ENCODE peak calls at places on chromosomes 3 and 15, in four cellular contexts. One of them, this sample, is unnamed.

GRCh38 chr15:29021901-29022300 is 136.1 kb downstream of the APBA2 start:
- DNase-seq in fibroblast of pulmonary artery: peak; percentile 96
- DNase-seq in A549: no peak
- DNase-seq in brain microvascular endothelial cell: peak; percentile 58
- DNase-seq in this sample: no peak

GRCh38 chr3:10234526-10235230 is 13.6 kb upstream of the TATDN2 start:
- DNase-seq in fibroblast of pulmonary artery: no peak
- DNase-seq in A549: no peak
- DNase-seq in brain microvascular endothelial cell: no peak
- DNase-seq in this sample: no peak

GRCh38 chr15:85752591-85752990 is 42.1 kb downstream of the KLHL25 start:
- DNase-seq in fibroblast of pulmonary artery: no peak
- DNase-seq in A549: no peak
- DNase-seq in brain microvascular endothelial cell: no peak
- DNase-seq in this sample: no peak

GRCh38 chr3:120780977-120781376 is 38.4 kb downstream of the GTF2E1 start:
- DNase-seq in fibroblast of pulmonary artery: peak; percentile 83
- DNase-seq in A549: peak; percentile 31
- DNase-seq in brain microvascular endothelial cell: peak; percentile 94
- DNase-seq in this sample: no peak

GRCh38 chr3:127670229-127670559 is 2.6 kb upstream of the ABTB1 start:
- DNase-seq in fibroblast of pulmonary artery: no peak
- DNase-seq in A549: no peak
- DNase-seq in brain microvascular endothelial cell: no peak
- DNase-seq in this sample: no peak

GRCh38 chr3:186417791-186418190 is 55.8 kb upstream of the DGKG start:
- DNase-seq in fibroblast of pulmonary artery: peak; percentile 53
- DNase-seq in A549: peak; percentile 17
- DNase-seq in brain microvascular endothelial cell: peak; percentile 88
- DNase-seq in this sample: no peak

GRCh38 chr3:18489939-18490338 is 64.8 kb upstream of the SATB1 start:
- DNase-seq in fibroblast of pulmonary artery: no peak
- DNase-seq in A549: no peak
- DNase-seq in brain microvascular endothelial cell: no peak
- DNase-seq in this sample: no peak

GRCh38 chr3:88509582-88509981 is 359.8 kb downstream of the C3orf38 start:
- DNase-seq in fibroblast of pulmonary artery: no peak
- DNase-seq in A549: no peak
- DNase-seq in brain microvascular endothelial cell: no peak
- DNase-seq in this sample: no peak

GRCh38 chr3:175914785-175915184 is 1055.7 kb downstream of the NAALADL2 start:
- DNase-seq in fibroblast of pulmonary artery: peak; percentile 6
- DNase-seq in A549: no peak
- DNase-seq in brain microvascular endothelial cell: no peak
- DNase-seq in this sample: no peak

GRCh38 chr15:56146756-56147155 is 96.9 kb downstream of the RFX7 start:
- DNase-seq in fibroblast of pulmonary artery: no peak
- DNase-seq in A549: no peak
- DNase-seq in brain microvascular endothelial cell: no peak
- DNase-seq in this sample: no peak

GRCh38 chr3:168862466-168862865 is 766.7 kb upstream of the GOLIM4 start:
- DNase-seq in fibroblast of pulmonary artery: no peak
- DNase-seq in A549: no peak
- DNase-seq in brain microvascular endothelial cell: no peak
- DNase-seq in this sample: no peak

GRCh38 chr3:179504371-179504770 is 53.1 kb upstream of the GNB4 start:
- DNase-seq in fibroblast of pulmonary artery: no peak
- DNase-seq in A549: no peak
- DNase-seq in brain microvascular endothelial cell: no peak
- DNase-seq in this sample: no peak

GRCh38 chr3:45553469-45553974 is 41.0 kb upstream of the LIMD1 start:
- DNase-seq in fibroblast of pulmonary artery: peak; percentile 75
- DNase-seq in A549: no peak
- DNase-seq in brain microvascular endothelial cell: peak; percentile 25
- DNase-seq in this sample: no peak

GRCh38 chr15:69802432-69802831 is 295.3 kb downstream of the TLE3 start:
- DNase-seq in fibroblast of pulmonary artery: no peak
- DNase-seq in A549: no peak
- DNase-seq in brain microvascular endothelial cell: no peak
- DNase-seq in this sample: no peak

GRCh38 chr3:109772520-109772919 is 435.2 kb upstream of the DPPA4 start:
- DNase-seq in fibroblast of pulmonary artery: no peak
- DNase-seq in A549: no peak
- DNase-seq in brain microvascular endothelial cell: no peak
- DNase-seq in this sample: no peak

GRCh38 chr15:89912145-89912673 is 543 bp downstream of the ARPIN start:
- DNase-seq in fibroblast of pulmonary artery: peak; percentile 12
- DNase-seq in A549: peak; percentile 58
- DNase-seq in brain microvascular endothelial cell: no peak
- DNase-seq in this sample: no peak

GRCh38 chr3:184380627-184381260 is 890 bp downstream of the CHRD start:
- DNase-seq in fibroblast of pulmonary artery: no peak
- DNase-seq in A549: no peak
- DNase-seq in brain microvascular endothelial cell: no peak
- DNase-seq in this sample: no peak

GRCh38 chr3:156892701-156893100 is 66.5 kb downstream of the LEKR1 start:
- DNase-seq in fibroblast of pulmonary artery: peak; percentile 33
- DNase-seq in A549: no peak
- DNase-seq in brain microvascular endothelial cell: no peak
- DNase-seq in this sample: no peak

GRCh38 chr3:127373701-127374625 is 86.1 kb upstream of the PRR20G start:
- DNase-seq in fibroblast of pulmonary artery: peak; percentile 7
- DNase-seq in A549: peak; percentile 3
- DNase-seq in brain microvascular endothelial cell: no peak
- DNase-seq in this sample: no peak

GRCh38 chr3:54999159-54999558 is 71.3 kb upstream of the LRTM1 start:
- DNase-seq in fibroblast of pulmonary artery: peak; percentile 95
- DNase-seq in A549: peak; percentile 27
- DNase-seq in brain microvascular endothelial cell: peak; percentile 88
- DNase-seq in this sample: no peak

GRCh38 chr3:30256474-30256873 is 349.9 kb upstream of the TGFBR2 start:
- DNase-seq in fibroblast of pulmonary artery: peak; percentile 20
- DNase-seq in A549: no peak
- DNase-seq in brain microvascular endothelial cell: peak; percentile 63
- DNase-seq in this sample: no peak

GRCh38 chr15:99929266-99929665 is 196.0 kb upstream of the LYSMD4 start:
- DNase-seq in fibroblast of pulmonary artery: no peak
- DNase-seq in A549: no peak
- DNase-seq in brain microvascular endothelial cell: no peak
- DNase-seq in this sample: no peak

GRCh38 chr3:56468184-56469106 is at the start of gene ERC2:
- DNase-seq in fibroblast of pulmonary artery: peak; percentile 17
- DNase-seq in A549: peak; percentile 6
- DNase-seq in brain microvascular endothelial cell: no peak
- DNase-seq in this sample: no peak
- H3K4me3 ChIP-seq in fibroblast of pulmonary artery: peak within 1 kb of the TSS; percentile 46
- H3K4me3 ChIP-seq in A549: peak within 1 kb of the TSS; percentile 57
- H3K4me3 ChIP-seq in brain microvascular endothelial cell: peak within 1 kb of the TSS; percentile 55
- H3K4me3 ChIP-seq in this sample: peak within 1 kb of the TSS; percentile 37

GRCh38 chr15:37291920-37292319 is 191.6 kb upstream of the MEIS2 start:
- DNase-seq in fibroblast of pulmonary artery: peak; percentile 3
- DNase-seq in A549: no peak
- DNase-seq in brain microvascular endothelial cell: no peak
- DNase-seq in this sample: no peak

GRCh38 chr15:37289109-37289765 is 188.9 kb upstream of the MEIS2 start:
- DNase-seq in fibroblast of pulmonary artery: peak; percentile 28
- DNase-seq in A549: no peak
- DNase-seq in brain microvascular endothelial cell: peak; percentile 2
- DNase-seq in this sample: no peak
- TF ChIP-seq CTCF in fibroblast of pulmonary artery: peak; percentile 54
- TF ChIP-seq CTCF in A549: no peak
- TF ChIP-seq CTCF in brain microvascular endothelial cell: peak; percentile 39
- TF ChIP-seq CTCF in this sample: no peak

GRCh38 chr3:50503504-50503903 is at the start of gene CACNA2D2:
- DNase-seq in fibroblast of pulmonary artery: no peak
- DNase-seq in A549: peak; percentile 33
- DNase-seq in brain microvascular endothelial cell: no peak
- DNase-seq in this sample: no peak
- H3K4me3 ChIP-seq in fibroblast of pulmonary artery: no peak within 1 kb of the TSS
- H3K4me3 ChIP-seq in A549: peak within 1 kb of the TSS; percentile 67
- H3K4me3 ChIP-seq in brain microvascular endothelial cell: no peak within 1 kb of the TSS
- H3K4me3 ChIP-seq in this sample: peak within 1 kb of the TSS; percentile 30

DNA sequence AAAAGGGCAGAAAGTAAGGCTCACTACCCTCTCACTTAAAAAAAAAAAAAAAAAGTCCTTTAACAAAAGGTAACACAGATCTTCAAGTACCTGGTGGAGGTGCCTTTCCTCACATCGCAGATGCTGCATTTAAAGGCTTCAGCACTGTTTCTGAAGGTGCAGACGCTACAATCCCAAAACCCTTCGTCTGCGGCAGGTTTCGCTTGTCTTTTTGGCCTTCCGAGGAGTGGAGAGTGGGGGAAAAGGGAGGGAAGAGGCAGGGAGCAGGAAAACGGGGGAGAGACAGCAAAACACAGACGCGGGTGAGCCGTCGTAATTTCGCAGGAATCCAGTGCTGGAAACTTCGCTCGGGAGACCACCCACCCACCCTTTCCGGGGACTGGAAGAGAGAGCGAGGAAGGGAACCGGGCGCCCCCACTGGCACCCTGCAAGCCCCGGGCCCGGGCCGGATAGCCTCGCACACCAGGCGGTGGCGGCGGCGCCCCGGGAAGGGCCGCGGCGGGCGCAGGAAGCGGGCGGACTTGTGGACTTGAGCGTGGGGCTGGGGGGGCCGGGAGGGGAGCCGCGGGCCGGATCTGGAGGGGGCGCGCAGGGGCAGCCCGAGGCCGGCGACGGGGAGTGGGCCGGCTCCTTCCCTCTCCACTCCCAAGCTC is 401.7 kb downstream of the SHQ1 start:
- DNase-seq in fibroblast of pulmonary artery: peak; percentile 49
- DNase-seq in A549: no peak
- DNase-seq in brain microvascular endothelial cell: no peak
- DNase-seq in this sample: no peak
- TF ChIP-seq CTCF in fibroblast of pulmonary artery: no peak
- TF ChIP-seq CTCF in A549: no peak
- TF ChIP-seq CTCF in brain microvascular endothelial cell: no peak
- TF ChIP-seq CTCF in this sample: no peak

This sample was measured in esophagus squamous epithelium.